ENCODE peak calls at places on chromosomes 11 and 22, in nine cellular contexts. One of them, this sample, is unnamed.

GRCh38 chr11:73464347-73464746 is 88.1 kb downstream of the RELT start:
- DNase-seq in small intestine: no peak
- DNase-seq in activated T-cell treated with anti-CD3 and anti-CD28 coated beads, Interleukin-2, amount 50 U/mL, for 72 hours: no peak
- DNase-seq in activated CD8-positive, alpha-beta memory T cell treated with anti-CD3 and anti-CD28 coated beads for 48 hours: no peak
- DNase-seq in mucosa of descending colon: no peak
- DNase-seq in mucosa of gallbladder: no peak
- DNase-seq in activated naive CD4-positive, alpha-beta T cell treated with anti-CD3 and anti-CD28 coated beads, Interleukin-2, amount 50 U/mL, for 16 hours: no peak
- DNase-seq in heart left ventricle: no peak
- DNase-seq in NCI-H748 treated with DMSO at 0.1 percent for 48 hours: no peak
- DNase-seq in this sample: no peak

GRCh38 chr22:27462190-27462589 is 339.4 kb downstream of the MN1 start:
- DNase-seq in activated naive CD4-positive, alpha-beta T cell treated with anti-CD3 and anti-CD28 coated beads, Interleukin-2, amount 50 U/mL, for 16 hours: no peak
- DNase-seq in mucosa of descending colon: no peak
- DNase-seq in heart left ventricle: no peak
- DNase-seq in NCI-H748 treated with DMSO at 0.1 percent for 48 hours: peak; percentile 34
- DNase-seq in activated CD8-positive, alpha-beta memory T cell treated with anti-CD3 and anti-CD28 coated beads for 48 hours: no peak
- DNase-seq in small intestine: no peak
- DNase-seq in mucosa of gallbladder: no peak
- DNase-seq in activated T-cell treated with anti-CD3 and anti-CD28 coated beads, Interleukin-2, amount 50 U/mL, for 72 hours: no peak
- DNase-seq in this sample: no peak

GRCh38 chr11:112172362-112172994 is 2.8 kb upstream of the BCO2 start:
- DNase-seq in activated naive CD4-positive, alpha-beta T cell treated with anti-CD3 and anti-CD28 coated beads, Interleukin-2, amount 50 U/mL, for 16 hours: no peak
- DNase-seq in mucosa of descending colon: no peak
- DNase-seq in small intestine: no peak
- DNase-seq in NCI-H748 treated with DMSO at 0.1 percent for 48 hours: no peak
- DNase-seq in mucosa of gallbladder: no peak
- DNase-seq in activated T-cell treated with anti-CD3 and anti-CD28 coated beads, Interleukin-2, amount 50 U/mL, for 72 hours: no peak
- DNase-seq in heart left ventricle: no peak
- DNase-seq in activated CD8-positive, alpha-beta memory T cell treated with anti-CD3 and anti-CD28 coated beads for 48 hours: no peak
- DNase-seq in this sample: no peak

GRCh38 chr11:62664405-62665074 is 470 bp downstream of the C11orf98 start:
- DNase-seq in activated T-cell treated with anti-CD3 and anti-CD28 coated beads, Interleukin-2, amount 50 U/mL, for 72 hours: peak; percentile 69
- DNase-seq in heart left ventricle: no peak
- DNase-seq in mucosa of gallbladder: no peak
- DNase-seq in activated CD8-positive, alpha-beta memory T cell treated with anti-CD3 and anti-CD28 coated beads for 48 hours: peak; percentile 32
- DNase-seq in small intestine: peak; percentile 71
- DNase-seq in activated naive CD4-positive, alpha-beta T cell treated with anti-CD3 and anti-CD28 coated beads, Interleukin-2, amount 50 U/mL, for 16 hours: peak; percentile 64
- DNase-seq in NCI-H748 treated with DMSO at 0.1 percent for 48 hours: peak; percentile 53
- DNase-seq in mucosa of descending colon: no peak
- DNase-seq in this sample: peak; percentile 84

GRCh38 chr11:7384691-7385090 is 100.6 kb upstream of the OLFML1 start:
- DNase-seq in small intestine: no peak
- DNase-seq in mucosa of gallbladder: no peak
- DNase-seq in activated T-cell treated with anti-CD3 and anti-CD28 coated beads, Interleukin-2, amount 50 U/mL, for 72 hours: no peak
- DNase-seq in activated CD8-positive, alpha-beta memory T cell treated with anti-CD3 and anti-CD28 coated beads for 48 hours: no peak
- DNase-seq in NCI-H748 treated with DMSO at 0.1 percent for 48 hours: no peak
- DNase-seq in mucosa of descending colon: no peak
- DNase-seq in heart left ventricle: no peak
- DNase-seq in activated naive CD4-positive, alpha-beta T cell treated with anti-CD3 and anti-CD28 coated beads, Interleukin-2, amount 50 U/mL, for 16 hours: no peak
- DNase-seq in this sample: no peak

GRCh38 chr11:77204792-77205466 is 76.9 kb downstream of the MYO7A start:
- DNase-seq in small intestine: no peak
- DNase-seq in heart left ventricle: no peak
- DNase-seq in mucosa of descending colon: no peak
- DNase-seq in mucosa of gallbladder: no peak
- DNase-seq in activated naive CD4-positive, alpha-beta T cell treated with anti-CD3 and anti-CD28 coated beads, Interleukin-2, amount 50 U/mL, for 16 hours: no peak
- DNase-seq in activated CD8-positive, alpha-beta memory T cell treated with anti-CD3 and anti-CD28 coated beads for 48 hours: no peak
- DNase-seq in NCI-H748 treated with DMSO at 0.1 percent for 48 hours: no peak
- DNase-seq in activated T-cell treated with anti-CD3 and anti-CD28 coated beads, Interleukin-2, amount 50 U/mL, for 72 hours: no peak
- DNase-seq in this sample: no peak

GRCh38 chr11:132620423-132620822 is 911.9 kb downstream of the OPCML start:
- DNase-seq in mucosa of descending colon: no peak
- DNase-seq in activated naive CD4-positive, alpha-beta T cell treated with anti-CD3 and anti-CD28 coated beads, Interleukin-2, amount 50 U/mL, for 16 hours: no peak
- DNase-seq in activated CD8-positive, alpha-beta memory T cell treated with anti-CD3 and anti-CD28 coated beads for 48 hours: no peak
- DNase-seq in activated T-cell treated with anti-CD3 and anti-CD28 coated beads, Interleukin-2, amount 50 U/mL, for 72 hours: no peak
- DNase-seq in NCI-H748 treated with DMSO at 0.1 percent for 48 hours: peak; percentile 59
- DNase-seq in small intestine: no peak
- DNase-seq in mucosa of gallbladder: no peak
- DNase-seq in heart left ventricle: no peak
- DNase-seq in this sample: no peak

GRCh38 chr22:50621491-50621880 is 6.5 kb downstream of the ARSA start:
- DNase-seq in mucosa of descending colon: peak; percentile 53
- DNase-seq in NCI-H748 treated with DMSO at 0.1 percent for 48 hours: peak; percentile 48
- DNase-seq in heart left ventricle: peak; percentile 19
- DNase-seq in activated naive CD4-positive, alpha-beta T cell treated with anti-CD3 and anti-CD28 coated beads, Interleukin-2, amount 50 U/mL, for 16 hours: peak; percentile 49
- DNase-seq in activated CD8-positive, alpha-beta memory T cell treated with anti-CD3 and anti-CD28 coated beads for 48 hours: no peak
- DNase-seq in mucosa of gallbladder: no peak
- DNase-seq in small intestine: peak; percentile 51
- DNase-seq in activated T-cell treated with anti-CD3 and anti-CD28 coated beads, Interleukin-2, amount 50 U/mL, for 72 hours: peak; percentile 72
- DNase-seq in this sample: peak; percentile 73

GRCh38 chr22:44371741-44372525 is 59.2 kb upstream of the SHISAL1 start:
- DNase-seq in activated naive CD4-positive, alpha-beta T cell treated with anti-CD3 and anti-CD28 coated beads, Interleukin-2, amount 50 U/mL, for 16 hours: no peak
- DNase-seq in activated CD8-positive, alpha-beta memory T cell treated with anti-CD3 and anti-CD28 coated beads for 48 hours: no peak
- DNase-seq in NCI-H748 treated with DMSO at 0.1 percent for 48 hours: no peak
- DNase-seq in activated T-cell treated with anti-CD3 and anti-CD28 coated beads, Interleukin-2, amount 50 U/mL, for 72 hours: no peak
- DNase-seq in small intestine: no peak
- DNase-seq in mucosa of descending colon: peak; percentile 4
- DNase-seq in heart left ventricle: no peak
- DNase-seq in mucosa of gallbladder: no peak
- DNase-seq in this sample: no peak

GRCh38 chr11:107669893-107670601 is 41.8 kb downstream of the SLN start:
- DNase-seq in activated T-cell treated with anti-CD3 and anti-CD28 coated beads, Interleukin-2, amount 50 U/mL, for 72 hours: no peak
- DNase-seq in mucosa of gallbladder: no peak
- DNase-seq in mucosa of descending colon: no peak
- DNase-seq in NCI-H748 treated with DMSO at 0.1 percent for 48 hours: no peak
- DNase-seq in activated naive CD4-positive, alpha-beta T cell treated with anti-CD3 and anti-CD28 coated beads, Interleukin-2, amount 50 U/mL, for 16 hours: no peak
- DNase-seq in heart left ventricle: no peak
- DNase-seq in activated CD8-positive, alpha-beta memory T cell treated with anti-CD3 and anti-CD28 coated beads for 48 hours: no peak
- DNase-seq in small intestine: no peak
- DNase-seq in this sample: no peak